ENCODE peak calls at places on chromosomes 16 and 17, in seven cellular contexts. C is gastrocnemius medialis, U is left ventricle myocardium inferior, F is thoracic aorta, R is endodermal cell, B is psoas muscle, G is Panc1. V is an unnamed sample. For H3K4me1, the result is how much of the 10 kb centered on the place peaks cover.

GRCh38 chr16:78205506-78205905 is 106.1 kb downstream of the WWOX start:
- DNase-seq in B (no peak), G (no peak), R (no peak), F (no peak), C (no peak), U (no peak), V (no peak)

GRCh38 chr16:88713568-88714419 is 7.5 kb downstream of the CTU2 start:
- DNase-seq in C (no peak), G (no peak), R (no peak), F (no peak), U (no peak), B (no peak), V (no peak)

GRCh38 chr17:77493238-77493812 is 352.6 kb downstream of the SEC14L1 start:
- DNase-seq in R (peak), U (peak), B (no peak), C (peak), F (no peak), G (no peak), V (no peak)

GRCh38 chr16:3538222-3538621 is 37.4 kb downstream of the CLUAP1 start:
- DNase-seq in B (no peak), G (no peak), R (no peak), F (no peak), C (no peak), U (no peak), V (no peak)

GRCh38 chr16:9154576-9155410 is 63.3 kb downstream of the HAPSTR1 start:
- DNase-seq in U (no peak), F (no peak), B (no peak), R (no peak), C (no peak), G (no peak), V (no peak)

GRCh38 chr17:55351027-55351625 is 70.5 kb downstream of the MMD start:
- DNase-seq in F (no peak), G (no peak), R (no peak), B (no peak), U (no peak), C (no peak), V (no peak)

GRCh38 chr17:3558603-3559269 is 1.1 kb upstream of the TRPV3 start:
- DNase-seq in F (no peak), R (peak), G (no peak), U (no peak), C (peak), B (no peak), V (no peak)

GRCh38 chr16:14309001-14309886 is 238.1 kb downstream of the MRTFB start:
- DNase-seq in G (no peak), R (peak), F (no peak), B (no peak), C (peak), U (no peak), V (peak)

GRCh38 chr16:85541619-85542547 is 71.2 kb upstream of the GSE1 start:
- DNase-seq in U (no peak), R (no peak), F (no peak), C (no peak), G (no peak), B (no peak), V (no peak)

GRCh38 chr16:7313170-7313569 is 19.5 kb upstream of the RBFOX1 start:
- DNase-seq in U (no peak), B (no peak), F (no peak), C (no peak), G (no peak), R (peak), V (no peak)

GRCh38 chr16:397736-398332 is 835 bp downstream of the NME4 start:
- DNase-seq in R (peak), C (peak), F (no peak), U (peak), G (no peak), B (peak), V (peak)

GRCh38 chr17:40025991-40026815 is 11.0 kb downstream of the CSF3 start:
- DNase-seq in G (no peak), U (no peak), F (no peak), C (no peak), R (no peak), B (no peak), V (no peak)

GRCh38 chr16:28085376-28086171 is 22.1 kb upstream of the GSG1L start:
- DNase-seq in B (no peak), F (no peak), U (no peak), R (no peak), C (no peak), G (no peak), V (no peak)

GRCh38 chr17:7955414-7956042 is 23.5 kb downstream of the CNTROB start:
- DNase-seq in C (no peak), U (no peak), F (no peak), R (no peak), G (no peak), B (no peak), V (no peak)

GRCh38 chr17:6101706-6102105 is 31.5 kb downstream of the WSCD1 start:
- DNase-seq in R (peak), C (no peak), F (no peak), U (no peak), G (no peak), B (no peak), V (no peak)

GRCh38 chr16:866252-866651 is 65.7 kb upstream of the GNG13 start:
- DNase-seq in G (no peak), B (no peak), F (no peak), C (no peak), R (no peak), U (no peak), V (no peak)

GRCh38 chr17:2420131-2420530 is 19.3 kb upstream of the MNT start:
- DNase-seq in B (no peak), G (no peak), R (no peak), U (no peak), C (no peak), F (no peak), V (no peak)

GRCh38 chr17:55434721-55435120 is 13.1 kb upstream of the MMD start:
- DNase-seq in B (no peak), F (no peak), R (no peak), U (no peak), G (no peak), C (no peak), V (no peak)

GRCh38 chr16:89089142-89089541 is 4.5 kb upstream of the ACSF3 start:
- DNase-seq in G (no peak), B (no peak), R (peak), U (no peak), F (no peak), C (no peak), V (no peak)

GRCh38 chr17:49022391-49022941 is 25.3 kb downstream of the IGF2BP1 start:
- DNase-seq in G (no peak), F (no peak), C (no peak), U (no peak), R (peak), B (no peak), V (no peak)

GRCh38 chr17:57940653-57941329 is 14.4 kb downstream of the CUEDC1 start:
- DNase-seq in F (no peak), B (peak), U (no peak), C (peak), G (no peak), R (no peak), V (no peak)

GRCh38 chr16:64282181-64282580 is 839.7 kb downstream of the CDH11 start:
- DNase-seq in U (no peak), G (no peak), R (no peak), F (no peak), C (no peak), B (no peak), V (no peak)

GRCh38 chr16:3000540-3000939 is 12.2 kb upstream of the CLDN9 start:
- DNase-seq in U (no peak), F (no peak), B (no peak), G (no peak), C (no peak), R (no peak), V (no peak)

GRCh38 chr17:27526603-27527002 is 70.4 kb downstream of the KSR1 start:
- DNase-seq in C (no peak), B (peak), U (peak), F (no peak), R (peak), G (no peak), V (no peak)

GRCh38 chr16:88381820-88382451 is 823 bp upstream of the ZNF469 start:
- DNase-seq in F (no peak), U (no peak), G (no peak), C (no peak), R (no peak), B (peak), V (no peak)

GRCh38 chr17:65559802-65560627 is 1.4 kb downstream of the AXIN2 start:
- DNase-seq in C (peak), G (no peak), F (no peak), U (peak), B (peak), R (peak), V (peak)

GRCh38 chr16:55494994-55495421 is 13.9 kb upstream of the LPCAT2 start:
- DNase-seq in C (no peak), F (no peak), B (no peak), U (no peak), G (no peak), R (peak), V (no peak)

GRCh38 chr16:30078744-30079143 is 3.0 kb downstream of the PPP4C start:
- DNase-seq in F (no peak), R (no peak), G (no peak), B (no peak), C (no peak), U (no peak), V (no peak)

GRCh38 chr17:42512733-42513251 is 23.2 kb upstream of the NAGLU start:
- DNase-seq in U (no peak), G (no peak), F (no peak), B (no peak), R (no peak), C (no peak), V (no peak)

GRCh38 chr16:49598386-49599170 is 225.0 kb downstream of the C16orf78 start:
- DNase-seq in B (no peak), R (peak), C (no peak), U (no peak), G (no peak), F (no peak), V (no peak)

GRCh38 chr17:8518346-8518745 is 82.7 kb downstream of the NDEL1 start:
- DNase-seq in G (no peak), F (no peak), R (no peak), C (no peak), B (no peak), U (no peak), V (no peak)

GRCh38 chr16:88339926-88340754 is 42.6 kb upstream of the ZNF469 start:
- DNase-seq in F (no peak), R (no peak), B (no peak), U (no peak), G (no peak), C (no peak), V (no peak)

GRCh38 chr17:72171703-72172670 is 51.2 kb downstream of the SOX9 start:
- DNase-seq in R (no peak), U (no peak), B (no peak), C (no peak), F (no peak), G (no peak), V (no peak)

GRCh38 chr17:70041061-70041460 is 34.0 kb upstream of the KCNJ16 start:
- DNase-seq in F (no peak), B (no peak), R (no peak), U (no peak), G (no peak), C (no peak), V (no peak)

DNA sequence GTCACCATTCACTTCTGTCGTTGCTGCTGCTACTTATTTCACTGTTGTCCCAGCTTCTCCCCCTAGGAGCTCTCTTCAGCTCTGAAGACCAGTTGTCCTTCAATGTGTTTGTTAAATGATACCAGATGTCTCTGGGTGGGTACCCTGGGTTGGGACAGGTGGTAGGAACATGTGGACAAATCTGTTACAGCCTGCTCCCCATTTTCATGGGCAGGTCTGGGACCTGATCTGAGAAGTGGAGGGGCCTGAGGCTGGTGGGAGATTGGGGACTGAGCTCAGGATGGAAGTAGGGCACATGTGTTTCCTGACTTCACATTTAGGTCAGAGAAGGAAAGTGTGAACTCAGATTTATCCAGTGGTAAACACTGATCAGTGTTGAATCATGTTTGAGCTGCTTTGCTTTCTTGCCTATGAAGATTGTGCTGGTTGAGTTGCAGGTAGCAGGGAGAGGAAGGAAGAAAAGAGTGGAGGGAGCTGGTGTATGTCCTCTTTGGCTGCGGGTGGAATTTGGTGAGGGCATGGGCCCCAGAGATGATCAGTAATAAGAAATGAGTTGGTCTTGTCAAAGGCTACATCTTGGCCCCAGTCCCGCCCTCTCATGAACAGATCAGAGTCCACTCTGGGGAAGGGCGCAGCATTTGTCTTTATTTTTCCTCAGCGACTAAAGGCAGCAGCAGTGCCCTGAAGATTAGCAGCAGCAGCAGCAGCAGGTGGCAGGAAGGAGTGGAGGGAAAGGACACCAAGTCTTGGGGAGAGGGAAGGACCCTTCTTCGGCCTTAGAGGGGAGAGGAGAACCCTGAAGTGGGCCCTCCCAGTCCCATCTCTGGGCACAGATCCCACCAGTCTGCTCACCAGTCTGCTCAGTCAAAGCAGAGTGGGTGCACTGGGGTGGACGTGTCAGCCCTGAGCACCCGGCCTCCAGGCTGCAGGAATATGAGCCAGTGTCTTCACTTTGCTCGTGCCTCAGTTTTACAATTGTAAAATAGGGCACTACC is 6.1 kb upstream of the EFTUD2 start:
- DNase-seq in C (no peak), F (no peak), U (no peak), B (no peak), G (no peak), R (no peak), V (no peak)
- H3K4me1 ChIP-seq in C (under half), F (under half), U (under half), B (under half), G (under half), R (under half), V (under half)

DNA sequence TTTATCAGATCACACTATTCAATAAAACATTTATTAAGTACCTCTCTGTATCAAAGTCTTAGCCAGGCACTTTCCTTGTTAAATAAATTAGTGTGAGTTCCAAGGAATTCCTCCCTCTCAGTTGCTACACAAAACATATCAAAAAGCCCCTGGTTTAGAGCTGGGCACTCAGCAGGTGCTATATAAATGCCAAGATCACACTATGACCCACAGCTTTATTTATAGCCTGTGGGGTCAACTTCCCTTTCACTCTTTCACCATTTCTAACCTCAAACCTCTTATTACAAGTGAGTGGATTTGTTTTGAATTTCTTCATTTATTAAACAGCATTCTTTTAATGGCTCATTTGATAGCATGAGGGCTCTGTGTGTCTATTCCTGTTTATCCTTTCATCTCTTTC is 112.6 kb upstream of the MPHOSPH6 start:
- DNase-seq in B (no peak), R (no peak), C (no peak), U (no peak), F (no peak), G (no peak), V (no peak)
- TF ChIP-seq CTCF in B (no peak), R (no peak), C (no peak), U (no peak), F (no peak), G (no peak), V (no peak)

GRCh38 chr16:53067675-53068074 is 12.9 kb downstream of the CHD9 start:
- DNase-seq in U (no peak), F (no peak), G (no peak), C (no peak), B (no peak), R (no peak), V (no peak)
- H3K4me1 ChIP-seq in U (half or more), F (under half), G (under half), C (under half), B (under half), R (under half), V (under half)

DNA sequence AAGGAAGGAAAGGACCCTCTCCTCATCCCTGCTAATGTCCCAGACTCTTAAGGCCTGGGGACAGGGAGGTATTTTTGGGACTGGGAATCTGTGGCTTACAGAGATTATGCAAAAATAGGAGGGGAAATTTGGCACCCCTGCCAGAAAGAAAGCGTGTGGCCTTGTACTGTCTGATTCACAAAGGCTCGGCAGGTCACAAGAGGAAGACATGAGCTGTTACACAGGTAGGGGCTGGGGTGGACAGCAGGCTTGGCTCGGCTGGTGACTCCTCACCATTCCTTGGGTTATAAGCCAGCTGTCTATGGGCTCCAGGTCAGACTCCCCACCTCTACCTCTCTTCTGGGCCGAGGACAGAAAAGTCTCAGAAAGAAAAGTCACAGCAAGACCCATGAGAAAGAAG is 20.7 kb upstream of the SREBF1 start:
- DNase-seq in G (no peak), F (no peak), B (no peak), U (no peak), C (no peak), R (peak), V (no peak)
- TF ChIP-seq CTCF in G (no peak), F (no peak), B (no peak), U (no peak), C (no peak), R (no peak), V (no peak)

DNA sequence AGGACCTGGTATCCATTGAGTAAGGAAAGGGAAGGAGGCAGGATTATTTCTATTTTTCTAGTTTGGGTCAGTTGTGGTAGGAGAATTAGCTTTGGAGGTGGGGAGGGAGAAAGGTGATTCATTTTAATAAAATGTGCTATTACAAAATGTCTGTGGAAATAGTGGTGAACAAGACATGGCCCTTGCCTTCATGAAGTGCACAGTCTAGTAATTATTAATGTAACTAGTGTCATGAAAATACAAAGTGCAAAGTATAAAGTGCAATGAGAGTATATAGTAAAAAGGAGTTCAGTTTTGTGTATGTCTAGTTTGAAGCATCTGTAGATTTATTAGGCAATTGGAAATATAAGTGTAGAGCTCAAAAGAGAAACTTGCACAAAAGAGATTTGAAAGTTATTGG is 11.9 kb downstream of the NFATC3 start:
- DNase-seq in G (no peak), B (no peak), F (no peak), U (no peak), R (no peak), C (no peak), V (no peak)
- H3K4me1 ChIP-seq in G (under half), B (half or more), F (under half), U (under half), R (under half), C (half or more), V (under half)

V was measured in breast epithelium.